ENCODE peak calls at places on chromosomes 11 and 22, in five cellular contexts. G is NT2/D1, B is HepG2, Y is H1, W is GM12878. A is an unnamed sample.

GRCh38 chr11:61999141-61999975 is 31.9 kb upstream of the FTH1 start:
- DNase-seq in W (no peak), Y (no peak), G (no peak), B (peak; percentile 64), A (no peak)

GRCh38 chr11:60766547-60766946 is 9.9 kb downstream of the MS4A15 start:
- DNase-seq in G (no peak), B (no peak), W (no peak), Y (no peak), A (no peak)

GRCh38 chr11:57800444-57801184 is 39.0 kb downstream of the CTNND1 start:
- DNase-seq in W (peak; percentile 56), Y (no peak), G (peak; percentile 76), B (peak; percentile 98), A (peak; percentile 65)

GRCh38 chr11:3139481-3140290 is 25.4 kb downstream of the OSBPL5 start:
- DNase-seq in G (no peak), W (no peak), B (no peak), Y (no peak), A (no peak)

GRCh38 chr11:111707039-111707690 is 59.0 kb downstream of the PPP2R1B start:
- DNase-seq in G (no peak), B (peak; percentile 24), Y (no peak), W (no peak), A (no peak)

GRCh38 chr11:131042041-131042390 is 125.7 kb upstream of the SNX19 start:
- DNase-seq in W (no peak), G (no peak), Y (no peak), B (no peak), A (no peak)

GRCh38 chr11:76124905-76125566 is 81.3 kb downstream of the WNT11 start:
- DNase-seq in B (no peak), W (peak; percentile 30), Y (no peak), G (no peak), A (no peak)

GRCh38 chr11:70703141-70704052 is 305.1 kb downstream of the CTTN start:
- DNase-seq in B (peak; percentile 9), W (no peak), G (no peak), Y (no peak), A (no peak)

GRCh38 chr11:75429902-75430691 is 2.9 kb downstream of the KLHL35 start:
- DNase-seq in W (no peak), G (no peak), Y (no peak), B (no peak), A (no peak)

GRCh38 chr11:1112351-1113191 is 37.9 kb downstream of the MUC2 start:
- DNase-seq in G (no peak), Y (no peak), W (no peak), B (no peak), A (peak; percentile 58)

GRCh38 chr11:103939694-103940093 is 96.7 kb upstream of the DDI1 start:
- DNase-seq in W (no peak), Y (no peak), B (no peak), G (no peak), A (no peak)

DNA sequence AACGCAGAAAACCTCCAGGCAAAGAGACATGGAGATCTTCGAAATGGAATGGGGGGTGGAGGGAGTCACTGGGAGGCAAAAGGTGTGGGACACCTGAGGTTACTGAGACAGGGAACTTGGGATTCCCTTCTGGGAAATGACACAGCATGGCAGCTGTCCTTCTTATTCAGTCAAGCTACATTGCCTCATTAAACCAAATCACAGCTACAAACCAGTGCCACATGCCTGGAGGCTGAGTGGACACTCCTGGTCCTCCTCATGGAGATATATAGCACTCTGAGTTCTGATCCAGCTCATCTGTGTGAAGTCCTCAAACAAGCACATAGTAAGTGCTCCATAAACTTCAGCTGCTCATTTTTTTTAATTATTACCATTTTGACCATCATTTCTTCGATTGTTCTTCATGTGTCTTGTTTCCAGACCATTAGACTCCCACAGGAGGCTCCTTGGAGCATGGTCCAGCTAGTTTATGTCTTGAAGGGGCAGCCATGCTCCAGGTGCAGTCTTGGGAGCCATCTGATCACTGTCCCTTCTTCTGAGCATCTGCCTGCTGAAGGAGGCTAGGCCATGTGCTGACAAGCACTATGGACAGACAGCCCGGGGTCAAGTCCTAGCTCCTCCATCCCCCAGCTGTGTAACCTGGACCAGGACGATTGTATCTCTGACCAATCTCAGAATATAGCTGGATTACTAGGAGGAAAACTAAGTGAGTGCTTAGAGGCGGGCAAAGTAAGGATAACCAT is 9.7 kb upstream of the FXYD2 start:
- DNase-seq in W (no peak), B (no peak), Y (no peak), G (no peak), A (no peak)
- TF ChIP-seq SUZ12 in W (no peak), B (no peak), Y (no peak), G (no peak), A (no peak)

GRCh38 chr22:43501951-43502874 is 90.4 kb downstream of the MPPED1 start:
- DNase-seq in B (no peak), G (no peak), Y (no peak), W (no peak), A (no peak)
- TF ChIP-seq SUZ12 in B (no peak), G (no peak), Y (no peak), W (no peak), A (no peak)

GRCh38 chr11:36033936-36034335 is 90.1 kb downstream of the LDLRAD3 start:
- DNase-seq in G (no peak), W (no peak), Y (no peak), B (no peak), A (no peak)

GRCh38 chr11:36035999-36036398 is 92.1 kb downstream of the LDLRAD3 start:
- DNase-seq in B (no peak), W (no peak), G (no peak), Y (no peak), A (no peak)

GRCh38 chr11:36035454-36035853 is 91.6 kb downstream of the LDLRAD3 start:
- DNase-seq in W (no peak), B (no peak), G (no peak), Y (no peak), A (no peak)

GRCh38 chr11:36033082-36033751 is 89.4 kb downstream of the LDLRAD3 start:
- DNase-seq in B (no peak), G (peak; percentile 51), W (no peak), Y (peak; percentile 44), A (no peak)

GRCh38 chr11:36034572-36035331 is 90.9 kb downstream of the LDLRAD3 start:
- DNase-seq in G (no peak), Y (no peak), W (no peak), B (no peak), A (no peak)
- TF ChIP-seq SUZ12 in G (no peak), Y (no peak), W (no peak), B (no peak), A (no peak)

GRCh38 chr11:36352919-36353318 is 56.8 kb downstream of the PRR5L start:
- DNase-seq in B (no peak), G (no peak), Y (no peak), W (no peak), A (no peak)
- TF ChIP-seq SUZ12 in B (no peak), G (no peak), Y (no peak), W (no peak), A (no peak)

DNA sequence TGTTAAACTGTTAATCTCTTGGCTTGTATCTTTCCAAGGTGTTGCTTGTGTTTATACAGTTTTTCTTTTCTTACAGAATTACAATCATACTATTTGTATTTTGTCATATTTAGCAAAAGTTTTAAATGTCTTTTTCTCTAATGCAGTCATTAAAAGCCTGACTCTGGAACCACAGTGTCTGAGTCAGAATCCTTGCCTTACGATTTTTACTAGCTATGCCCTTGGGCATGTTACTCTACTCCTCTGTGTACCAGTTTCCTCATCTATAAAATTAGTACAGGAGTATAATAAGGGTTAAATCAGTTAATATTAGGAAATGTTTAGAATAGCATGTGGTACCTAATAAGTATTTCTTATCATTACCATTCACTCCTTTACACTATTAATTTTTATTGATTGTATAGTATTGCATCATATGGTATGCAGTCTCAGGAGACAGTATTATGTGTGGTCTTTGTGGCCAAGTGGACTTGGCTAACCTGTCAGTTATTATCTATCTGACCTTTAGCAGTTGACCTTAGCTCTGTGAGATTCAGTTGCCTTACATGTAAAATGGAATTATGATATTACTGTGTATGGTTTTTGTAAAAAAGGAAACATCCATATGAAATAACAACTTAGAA is 68.2 kb downstream of the METTL15 start:
- DNase-seq in Y (no peak), G (no peak), W (no peak), B (no peak), A (no peak)
- TF ChIP-seq SUZ12 in Y (no peak), G (no peak), W (no peak), B (no peak), A (no peak)

GRCh38 chr11:118109231-118109630 is 22.5 kb upstream of the SMIM35 start:
- DNase-seq in W (no peak), Y (no peak), G (no peak), B (no peak), A (no peak)
- TF ChIP-seq SUZ12 in W (no peak), Y (no peak), G (no peak), B (no peak), A (no peak)

GRCh38 chr11:46560300-46561025 is 33.4 kb downstream of the AMBRA1 start:
- DNase-seq in W (peak; percentile 33), Y (no peak), G (no peak), B (no peak), A (no peak)
- TF ChIP-seq SUZ12 in W (no peak), Y (no peak), G (no peak), B (no peak), A (no peak)

GRCh38 chr11:94577841-94578240 is 10.7 kb downstream of the PIWIL4 start:
- DNase-seq in G (no peak), B (no peak), Y (no peak), W (no peak), A (no peak)

GRCh38 chr11:94576306-94576705 is 9.1 kb downstream of the PIWIL4 start:
- DNase-seq in B (no peak), Y (no peak), W (no peak), G (no peak), A (no peak)

GRCh38 chr11:94568717-94569116 is 1.5 kb downstream of the PIWIL4 start:
- DNase-seq in Y (no peak), W (no peak), B (no peak), G (no peak), A (no peak)

GRCh38 chr11:94574193-94574961 is 7.2 kb downstream of the PIWIL4 start:
- DNase-seq in Y (no peak), B (no peak), G (no peak), W (no peak), A (no peak)
- TF ChIP-seq SUZ12 in Y (no peak), B (no peak), G (no peak), W (no peak), A (no peak)

GRCh38 chr11:134065381-134065780 is 3.5 kb upstream of the JAM3 start:
- DNase-seq in B (no peak), G (no peak), W (no peak), Y (no peak), A (no peak)
- TF ChIP-seq SUZ12 in B (no peak), G (no peak), W (no peak), Y (no peak), A (no peak)

A was measured in HEK293T.